ENCODE peak calls at places on chromosomes 4 and X, in five cellular contexts. One of them, this sample, is unnamed.

GRCh38 chrX:63747331-63747730 is 37.7 kb downstream of the ARHGEF9 start:
- DNase-seq in GM12891: no peak
- DNase-seq in K562: no peak
- DNase-seq in HepG2: no peak
- DNase-seq in GM12878: no peak
- DNase-seq in this sample: no peak

GRCh38 chr4:16116019-16116418 is 32.2 kb upstream of the PROM1 start:
- DNase-seq in GM12891: no peak
- DNase-seq in GM12878: no peak
- DNase-seq in K562: no peak
- DNase-seq in HepG2: no peak
- DNase-seq in this sample: no peak

GRCh38 chrX:68686684-68687045 is 39.2 kb downstream of the STARD8 start:
- DNase-seq in GM12891: no peak
- DNase-seq in K562: peak; percentile 74
- DNase-seq in HepG2: no peak
- DNase-seq in GM12878: no peak
- DNase-seq in this sample: no peak

GRCh38 chrX:108216405-108216804 is 124.8 kb downstream of the ATG4A start:
- DNase-seq in GM12878: no peak
- DNase-seq in HepG2: no peak
- DNase-seq in GM12891: no peak
- DNase-seq in K562: no peak
- DNase-seq in this sample: no peak

GRCh38 chrX:8139713-8140112 is 31.4 kb downstream of the VCX2 start:
- DNase-seq in HepG2: no peak
- DNase-seq in GM12878: no peak
- DNase-seq in GM12891: no peak
- DNase-seq in K562: no peak
- DNase-seq in this sample: no peak

GRCh38 chr4:175290401-175290800 is 372.2 kb downstream of the ADAM29 start:
- DNase-seq in GM12878: no peak
- DNase-seq in K562: no peak
- DNase-seq in HepG2: no peak
- DNase-seq in GM12891: no peak
- DNase-seq in this sample: no peak

GRCh38 chrX:31138124-31138523 is 66.3 kb upstream of the FTHL17 start:
- DNase-seq in GM12891: no peak
- DNase-seq in HepG2: no peak
- DNase-seq in GM12878: no peak
- DNase-seq in K562: no peak
- DNase-seq in this sample: no peak

GRCh38 chr4:56235714-56236113 is 151.6 kb downstream of the AASDH start:
- DNase-seq in GM12878: no peak
- DNase-seq in HepG2: no peak
- DNase-seq in K562: no peak
- DNase-seq in GM12891: no peak
- DNase-seq in this sample: no peak

GRCh38 chr4:72006576-72006975 is 25.2 kb upstream of the NPFFR2 start:
- DNase-seq in K562: no peak
- DNase-seq in GM12878: no peak
- DNase-seq in HepG2: no peak
- DNase-seq in GM12891: no peak
- DNase-seq in this sample: no peak

GRCh38 chr4:14916554-14917304 is 85.6 kb upstream of the CPEB2 start:
- DNase-seq in GM12891: no peak
- DNase-seq in GM12878: peak; percentile 12
- DNase-seq in HepG2: peak; percentile 23
- DNase-seq in K562: no peak
- DNase-seq in this sample: no peak

GRCh38 chr4:6468376-6468775 is 4.0 kb downstream of the PPP2R2C start:
- DNase-seq in GM12878: no peak
- DNase-seq in GM12891: no peak
- DNase-seq in K562: no peak
- DNase-seq in HepG2: no peak
- DNase-seq in this sample: no peak

GRCh38 chr4:80307774-80308465 is 27.6 kb upstream of the CFAP299 start:
- DNase-seq in GM12891: no peak
- DNase-seq in K562: peak; percentile 42
- DNase-seq in GM12878: no peak
- DNase-seq in HepG2: no peak
- DNase-seq in this sample: no peak

GRCh38 chrX:106397788-106398538 is 213.8 kb upstream of the RADX start:
- DNase-seq in GM12891: no peak
- DNase-seq in HepG2: no peak
- DNase-seq in GM12878: no peak
- DNase-seq in K562: peak; percentile 1
- DNase-seq in this sample: no peak

GRCh38 chr4:76559236-76560071 is 124.4 kb downstream of the SHROOM3 start:
- DNase-seq in HepG2: no peak
- DNase-seq in K562: no peak
- DNase-seq in GM12878: no peak
- DNase-seq in GM12891: no peak
- DNase-seq in this sample: no peak

GRCh38 chrX:102883491-102883890 is 53.6 kb upstream of the RAB40AL start:
- DNase-seq in K562: no peak
- DNase-seq in GM12878: no peak
- DNase-seq in HepG2: no peak
- DNase-seq in GM12891: no peak
- DNase-seq in this sample: no peak

GRCh38 chr4:38266616-38267015 is 306.4 kb downstream of the PTTG2 start:
- DNase-seq in GM12891: no peak
- DNase-seq in GM12878: no peak
- DNase-seq in HepG2: peak; percentile 6
- DNase-seq in K562: peak; percentile 68
- DNase-seq in this sample: no peak

GRCh38 chr4:61489927-61490326 is 289.8 kb downstream of the ADGRL3 start:
- DNase-seq in HepG2: no peak
- DNase-seq in K562: no peak
- DNase-seq in GM12878: no peak
- DNase-seq in GM12891: no peak
- DNase-seq in this sample: no peak

GRCh38 chr4:17544831-17545234 is 29.9 kb downstream of the CLRN2 start:
- DNase-seq in HepG2: peak; percentile 68
- DNase-seq in GM12891: no peak
- DNase-seq in K562: no peak
- DNase-seq in GM12878: no peak
- DNase-seq in this sample: no peak

GRCh38 chr4:42296196-42296595 is 101.1 kb upstream of the SHISA3 start:
- DNase-seq in GM12891: no peak
- DNase-seq in K562: no peak
- DNase-seq in HepG2: no peak
- DNase-seq in GM12878: no peak
- DNase-seq in this sample: no peak

GRCh38 chrX:132491191-132491590 is 2.4 kb upstream of the MBNL3 start:
- DNase-seq in HepG2: peak; percentile 88
- DNase-seq in GM12891: no peak
- DNase-seq in K562: no peak
- DNase-seq in GM12878: no peak
- DNase-seq in this sample: no peak

GRCh38 chr4:31341601-31342375 is 621.6 kb downstream of the PCDH7 start:
- DNase-seq in GM12891: no peak
- DNase-seq in HepG2: no peak
- DNase-seq in GM12878: no peak
- DNase-seq in K562: no peak
- DNase-seq in this sample: no peak

GRCh38 chr4:104811727-104812126 is 317.0 kb upstream of the CXXC4 start:
- DNase-seq in GM12878: no peak
- DNase-seq in HepG2: no peak
- DNase-seq in K562: no peak
- DNase-seq in GM12891: no peak
- DNase-seq in this sample: no peak

GRCh38 chr4:82493721-82494425 is 63.5 kb downstream of the ENOPH1 start:
- DNase-seq in GM12891: no peak
- DNase-seq in HepG2: no peak
- DNase-seq in K562: no peak
- DNase-seq in GM12878: no peak
- DNase-seq in this sample: no peak

GRCh38 chrX:101659601-101660063 is at the start of gene ARMCX2:
- DNase-seq in K562: no peak
- DNase-seq in GM12891: peak; percentile 25
- DNase-seq in GM12878: no peak
- DNase-seq in HepG2: no peak
- DNase-seq in this sample: no peak

GRCh38 chr4:48340905-48341775 is at the start of gene SLAIN2:
- DNase-seq in GM12878: peak; percentile 77
- DNase-seq in GM12891: peak; percentile 90
- DNase-seq in K562: peak; percentile 98
- DNase-seq in HepG2: peak; percentile 91
- DNase-seq in this sample: peak; percentile 85

GRCh38 chrX:49960061-49960460 is 37.7 kb downstream of the CLCN5 start:
- DNase-seq in GM12891: no peak
- DNase-seq in HepG2: no peak
- DNase-seq in K562: no peak
- DNase-seq in GM12878: no peak
- DNase-seq in this sample: no peak

DNA sequence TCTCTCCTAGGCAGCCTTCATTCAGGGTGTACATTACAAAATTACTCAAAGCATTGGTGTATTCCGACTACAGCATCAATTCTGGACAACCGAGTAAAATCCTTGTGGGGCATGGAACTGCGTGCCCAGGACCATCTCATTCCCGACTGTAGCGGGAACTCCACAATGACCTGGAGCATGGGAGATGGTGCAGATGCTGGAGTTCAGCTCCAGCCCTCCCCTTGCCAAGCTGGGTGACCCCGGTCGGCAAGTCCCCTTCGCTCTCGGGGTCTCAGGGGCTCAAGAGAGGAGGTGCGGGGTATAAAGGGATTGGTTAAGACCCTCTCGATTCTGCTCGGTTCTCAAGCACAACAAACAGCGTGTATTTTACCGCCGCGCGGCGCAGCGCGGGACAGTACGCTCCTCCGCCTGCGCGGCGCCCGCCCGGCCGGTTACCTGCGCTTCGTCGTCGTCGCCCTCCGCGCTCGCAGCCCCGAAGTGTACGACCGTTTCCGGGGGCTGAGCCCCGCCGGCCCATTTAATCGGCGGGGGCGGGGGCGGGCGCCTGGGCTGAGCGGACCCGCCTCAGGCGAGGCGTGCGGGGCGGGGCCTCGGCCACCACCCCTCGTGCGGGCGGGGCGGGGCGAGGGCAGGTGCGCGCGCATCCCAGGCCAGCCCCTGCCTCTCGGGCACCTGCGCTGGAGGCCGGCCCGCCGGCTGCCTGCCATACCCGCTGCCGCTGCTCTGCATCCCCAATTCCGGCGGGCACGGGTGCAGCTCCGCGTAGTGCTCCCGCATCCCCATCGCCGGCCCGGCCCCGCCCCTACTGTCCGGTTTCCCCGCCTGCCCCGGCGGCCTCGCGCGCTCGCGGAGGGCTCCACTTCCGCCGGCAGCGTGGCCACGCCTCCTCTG is at the start of gene G6PD:
- DNase-seq in GM12891: peak; percentile 79
- DNase-seq in HepG2: peak; percentile 43
- DNase-seq in GM12878: no peak
- DNase-seq in K562: peak; percentile 87
- DNase-seq in this sample: peak; percentile 78
- TF ChIP-seq POLR2A in GM12891: peak; percentile 48
- TF ChIP-seq POLR2A in HepG2: no peak
- TF ChIP-seq POLR2A in GM12878: peak; percentile 74
- TF ChIP-seq POLR2A in K562: peak; percentile 69
- TF ChIP-seq POLR2A in this sample: peak; percentile 79

GRCh38 chrX:153927936-153928760 is 2.1 kb upstream of the ARHGAP4 start:
- DNase-seq in GM12878: peak; percentile 91
- DNase-seq in GM12891: peak; percentile 88
- DNase-seq in K562: peak; percentile 97
- DNase-seq in HepG2: peak; percentile 90
- DNase-seq in this sample: peak; percentile 99
- TF ChIP-seq POLR2AphosphoS5 in GM12878: peak; percentile 52
- TF ChIP-seq POLR2AphosphoS5 in GM12891: peak; percentile 31
- TF ChIP-seq POLR2AphosphoS5 in K562: peak; percentile 50
- TF ChIP-seq POLR2AphosphoS5 in HepG2: peak; percentile 62
- TF ChIP-seq POLR2AphosphoS5 in this sample: peak; percentile 81

GRCh38 chr4:1241936-1242505 is 6.9 kb downstream of the CTBP1 start:
- DNase-seq in GM12891: peak; percentile 14
- DNase-seq in GM12878: no peak
- DNase-seq in HepG2: no peak
- DNase-seq in K562: no peak
- DNase-seq in this sample: no peak
- TF ChIP-seq TAF1 in GM12891: no peak
- TF ChIP-seq TAF1 in GM12878: no peak
- TF ChIP-seq TAF1 in HepG2: no peak
- TF ChIP-seq TAF1 in K562: no peak
- TF ChIP-seq TAF1 in this sample: no peak

DNA sequence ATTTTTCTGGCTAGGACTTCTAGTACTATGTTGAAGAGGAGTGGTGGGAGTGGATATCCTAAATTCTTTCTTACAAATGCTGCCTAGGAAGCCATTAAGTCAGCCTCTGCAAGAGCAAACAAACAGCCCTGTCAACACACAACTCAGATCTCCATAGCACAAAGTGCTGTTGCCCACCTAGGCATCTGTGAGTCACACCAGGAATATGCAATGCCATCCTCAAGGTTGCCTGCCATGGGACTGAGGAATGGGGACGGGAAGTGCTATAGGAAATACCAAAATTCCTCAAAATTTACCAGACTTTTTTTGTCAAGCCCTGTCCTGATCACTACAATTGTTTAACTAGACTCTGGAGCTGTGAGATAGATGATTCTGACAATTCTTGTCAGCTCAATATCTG is 466.8 kb downstream of the FSTL5 start:
- DNase-seq in GM12891: no peak
- DNase-seq in GM12878: no peak
- DNase-seq in K562: no peak
- DNase-seq in HepG2: no peak
- DNase-seq in this sample: no peak
- TF ChIP-seq POLR2A in GM12891: no peak
- TF ChIP-seq POLR2A in GM12878: no peak
- TF ChIP-seq POLR2A in K562: no peak
- TF ChIP-seq POLR2A in HepG2: no peak
- TF ChIP-seq POLR2A in this sample: no peak

GRCh38 chr4:40564815-40565505 is 64.7 kb downstream of the RBM47 start:
- DNase-seq in HepG2: no peak
- DNase-seq in GM12891: no peak
- DNase-seq in GM12878: no peak
- DNase-seq in K562: no peak
- DNase-seq in this sample: no peak
- TF ChIP-seq POLR2AphosphoS5 in HepG2: no peak
- TF ChIP-seq POLR2AphosphoS5 in GM12891: no peak
- TF ChIP-seq POLR2AphosphoS5 in GM12878: no peak
- TF ChIP-seq POLR2AphosphoS5 in K562: no peak
- TF ChIP-seq POLR2AphosphoS5 in this sample: no peak

DNA sequence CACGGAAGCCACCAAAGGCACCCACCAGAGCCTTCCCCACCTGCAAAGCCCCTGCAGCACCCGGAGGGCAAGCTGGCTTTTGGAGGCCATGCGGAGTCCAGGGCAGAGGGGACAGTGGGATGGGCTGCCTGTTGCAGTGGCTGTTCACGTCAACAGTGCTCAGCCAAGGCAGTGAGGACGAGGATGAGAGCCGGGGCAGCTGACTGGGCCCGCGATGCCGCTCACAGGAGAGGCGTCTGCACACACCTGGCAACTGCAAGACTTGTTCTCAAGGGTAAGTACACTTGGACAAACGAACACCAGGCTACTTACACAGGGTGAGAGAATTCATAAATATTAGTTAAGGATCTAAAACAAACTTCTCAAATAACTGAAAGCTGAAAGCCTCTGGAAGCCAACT is 19.6 kb downstream of the FGFR3 start:
- DNase-seq in GM12878: no peak
- DNase-seq in HepG2: no peak
- DNase-seq in K562: no peak
- DNase-seq in GM12891: no peak
- DNase-seq in this sample: no peak
- TF ChIP-seq TAF1 in GM12878: no peak
- TF ChIP-seq TAF1 in HepG2: no peak
- TF ChIP-seq TAF1 in K562: no peak
- TF ChIP-seq TAF1 in GM12891: no peak
- TF ChIP-seq TAF1 in this sample: no peak

GRCh38 chr4:185210102-185210981 is 944 bp downstream of the SNX25 start:
- DNase-seq in K562: peak; percentile 50
- DNase-seq in HepG2: peak; percentile 13
- DNase-seq in GM12891: no peak
- DNase-seq in GM12878: no peak
- DNase-seq in this sample: no peak
- TF ChIP-seq POLR2A in K562: no peak
- TF ChIP-seq POLR2A in HepG2: no peak
- TF ChIP-seq POLR2A in GM12891: peak; percentile 30
- TF ChIP-seq POLR2A in GM12878: peak; percentile 72
- TF ChIP-seq POLR2A in this sample: peak; percentile 29